ENCODE peak calls at places on chromosomes 4 and X, in four cellular contexts. I is H9, L is Karpas-422, B is breast epithelium. A is an unnamed sample.
A peak's percentile ranks its signal among the peaks of the same experiment; 100 is the strongest.

GRCh38 chr4:76091052-76091451 is 16.5 kb downstream of the ART3 start:
- DNase-seq in I (no peak), L (no peak), B (no peak), A (no peak)

GRCh38 chrX:17500145-17500579 is 125.2 kb downstream of the NHS start:
- DNase-seq in I (no peak), L (no peak), B (no peak), A (no peak)

GRCh38 chr4:67522851-67523671 is 22.2 kb downstream of the CENPC start:
- DNase-seq in I (no peak), L (no peak), B (no peak), A (no peak)

GRCh38 chr4:5693871-5694270 is 14.5 kb downstream of the EVC2 start:
- DNase-seq in I (no peak), L (no peak), B (no peak), A (no peak)

GRCh38 chrX:19697416-19697815 is 182.1 kb upstream of the MAP3K15 start:
- DNase-seq in I (no peak), L (no peak), B (no peak), A (no peak)

GRCh38 chr4:154982187-154983047 is 201.3 kb downstream of the RBM46 start:
- DNase-seq in I (peak; percentile 79), L (peak; percentile 88), B (peak; percentile 27), A (peak; percentile 24)

GRCh38 chrX:136159615-136160025 is 12.3 kb downstream of the FHL1 start:
- DNase-seq in I (no peak), L (no peak), B (no peak), A (no peak)

GRCh38 chr4:53060278-53060677 is 198.2 kb downstream of the RASL11B start:
- DNase-seq in I (no peak), L (no peak), B (no peak), A (no peak)

GRCh38 chr4:53616219-53616618 is 24.9 kb upstream of the LNX1 start:
- DNase-seq in I (no peak), L (no peak), B (no peak), A (no peak)

GRCh38 chr4:10105421-10105820 is 11.2 kb downstream of the WDR1 start:
- DNase-seq in I (no peak), L (no peak), B (no peak), A (no peak)

GRCh38 chr4:6198768-6199343 is 1.5 kb downstream of the JAKMIP1 start:
- DNase-seq in I (peak; percentile 92), L (no peak), B (no peak), A (no peak)

GRCh38 chr4:25966171-25966570 is 52.2 kb downstream of the SMIM20 start:
- DNase-seq in I (no peak), L (no peak), B (no peak), A (no peak)

GRCh38 chr4:156109943-156110925 is 156.6 kb upstream of the CTSO start:
- DNase-seq in I (peak; percentile 49), L (peak; percentile 69), B (no peak), A (peak; percentile 50)

GRCh38 chrX:153768311-153769157 is 4.5 kb downstream of the PLXNB3 start:
- DNase-seq in I (peak; percentile 28), L (no peak), B (no peak), A (peak; percentile 11)

GRCh38 chr4:37480509-37480908 is 205.7 kb downstream of the RELL1 start:
- DNase-seq in I (no peak), L (no peak), B (no peak), A (no peak)

GRCh38 chr4:113292371-113293042 is 243.1 kb downstream of the ANK2 start:
- DNase-seq in I (peak; percentile 88), L (no peak), B (no peak), A (peak; percentile 84)

GRCh38 chrX:70096052-70096451 is 33.8 kb downstream of the OTUD6A start:
- DNase-seq in I (peak; percentile 30), L (no peak), B (no peak), A (no peak)

GRCh38 chr4:104451573-104451972 is 43.1 kb downstream of the CXXC4 start:
- DNase-seq in I (no peak), L (no peak), B (no peak), A (no peak)

GRCh38 chr4:64713256-64713840 is 304.1 kb upstream of the TECRL start:
- DNase-seq in I (no peak), L (peak; percentile 75), B (no peak), A (no peak)

GRCh38 chrX:120242807-120243206 is 7.8 kb upstream of the ZBTB33 start:
- DNase-seq in I (no peak), L (no peak), B (no peak), A (no peak)

GRCh38 chr4:165723051-165723805 is 149.8 kb upstream of the TLL1 start:
- DNase-seq in I (no peak), L (no peak), B (no peak), A (no peak)

GRCh38 chr4:168503652-168504362 is 7.0 kb downstream of the PALLD start:
- DNase-seq in I (no peak), L (no peak), B (no peak), A (no peak)

GRCh38 chr4:129218355-129218754 is 122.4 kb downstream of the C4orf33 start:
- DNase-seq in I (no peak), L (peak; percentile 69), B (no peak), A (no peak)

GRCh38 chrX:2638279-2638678 is 52.8 kb upstream of the CD99 start:
- DNase-seq in I (no peak), L (no peak), B (no peak), A (no peak)

GRCh38 chrX:64580605-64581004 is 185.4 kb upstream of the MTMR8 start:
- DNase-seq in I (no peak), L (no peak), B (no peak), A (no peak)

GRCh38 chr4:109067509-109068205 is 234.8 kb downstream of the COL25A1 start:
- DNase-seq in I (no peak), L (no peak), B (no peak), A (no peak)

GRCh38 chr4:120672558-120673147 is 249.9 kb downstream of the PRDM5 start:
- DNase-seq in I (peak; percentile 41), L (no peak), B (no peak), A (no peak)

GRCh38 chr4:116603096-116603495 is 482.3 kb downstream of the TRAM1L1 start:
- DNase-seq in I (no peak), L (no peak), B (no peak), A (no peak)

GRCh38 chr4:158624889-158625478 is 46.7 kb downstream of the C4orf46 start:
- DNase-seq in I (peak; percentile 26), L (peak; percentile 87), B (no peak), A (peak; percentile 63)

GRCh38 chrX:69150294-69150960 is 14.8 kb downstream of the PJA1 start:
- DNase-seq in I (no peak), L (no peak), B (no peak), A (peak; percentile 35)

GRCh38 chr4:142160509-142160908 is 524.1 kb downstream of the IL15 start:
- DNase-seq in I (no peak), L (no peak), B (no peak), A (no peak)

GRCh38 chrX:3743821-3744439 is 30.5 kb upstream of the PRKX start:
- DNase-seq in I (no peak), L (no peak), B (no peak), A (no peak)

GRCh38 chr4:38673109-38673978 is 9.3 kb downstream of the KLF3 start:
- DNase-seq in I (peak; percentile 46), L (no peak), B (no peak), A (no peak)

GRCh38 chr4:38676986-38677385 is 13.0 kb downstream of the KLF3 start:
- DNase-seq in I (no peak), L (no peak), B (no peak), A (no peak)

GRCh38 chr4:38672247-38673071 is 8.5 kb downstream of the KLF3 start:
- DNase-seq in I (peak; percentile 39), L (no peak), B (no peak), A (peak; percentile 68)

GRCh38 chr4:38675167-38676121 is 11.4 kb downstream of the KLF3 start:
- DNase-seq in I (peak; percentile 72), L (peak; percentile 92), B (peak; percentile 64), A (peak; percentile 82)

GRCh38 chr4:38674206-38675144 is 10.5 kb downstream of the KLF3 start:
- DNase-seq in I (no peak), L (peak; percentile 34), B (no peak), A (peak; percentile 44)
- H3K4me1 ChIP-seq in I (peaks cover 19% of the 10 kb centered on the region), L (no peaks in the 10 kb centered on the region), B (peaks cover 55% of the 10 kb centered on the region), A (peaks cover 42% of the 10 kb centered on the region)

DNA sequence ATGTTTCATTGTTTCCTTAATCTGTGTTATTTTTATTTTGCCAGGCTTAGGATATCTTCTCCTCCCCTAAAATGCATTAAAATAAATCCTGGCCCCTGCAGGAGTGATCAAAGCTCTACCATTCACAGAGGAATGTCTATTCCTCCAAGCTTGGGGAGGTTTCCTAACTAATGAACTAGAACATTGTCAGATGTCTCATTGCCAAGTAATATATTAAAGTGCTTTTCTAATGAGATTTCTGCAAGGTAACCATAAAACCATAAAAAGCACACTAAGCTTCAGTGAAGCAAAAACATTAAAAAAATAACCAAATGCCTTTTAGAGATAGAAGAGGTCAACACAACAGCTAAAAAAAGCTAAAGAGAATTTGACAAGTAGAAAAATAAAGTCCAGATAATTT is 34.8 kb downstream of the IGFBP7 start:
- DNase-seq in I (no peak), L (no peak), B (no peak), A (no peak)
- H3K4me1 ChIP-seq in I (peaks cover 9% of the 10 kb centered on the region), L (no peaks in the 10 kb centered on the region), B (no peaks in the 10 kb centered on the region), A (no peaks in the 10 kb centered on the region)

GRCh38 chrX:142884853-142885252 is 140.9 kb upstream of the SPANXN4 start:
- DNase-seq in I (no peak), L (no peak), B (no peak), A (no peak)
- H3K4me1 ChIP-seq in I (no peaks in the 10 kb centered on the region), L (no peaks in the 10 kb centered on the region), B (no peaks in the 10 kb centered on the region), A (no peaks in the 10 kb centered on the region)

GRCh38 chrX:78104447-78105176 is 564 bp downstream of the PGK1 start:
- DNase-seq in I (no peak), L (peak; percentile 87), B (peak; percentile 23), A (peak; percentile 53)

GRCh38 chrX:78106651-78106986 is 2.6 kb downstream of the PGK1 start:
- DNase-seq in I (no peak), L (no peak), B (no peak), A (no peak)

GRCh38 chrX:78103001-78103634 is 930 bp upstream of the PGK1 start:
- DNase-seq in I (no peak), L (no peak), B (no peak), A (no peak)

GRCh38 chrX:78103656-78104446 is at the start of gene PGK1:
- DNase-seq in I (peak; percentile 96), L (peak; percentile 97), B (peak; percentile 94), A (peak; percentile 98)

DNA sequence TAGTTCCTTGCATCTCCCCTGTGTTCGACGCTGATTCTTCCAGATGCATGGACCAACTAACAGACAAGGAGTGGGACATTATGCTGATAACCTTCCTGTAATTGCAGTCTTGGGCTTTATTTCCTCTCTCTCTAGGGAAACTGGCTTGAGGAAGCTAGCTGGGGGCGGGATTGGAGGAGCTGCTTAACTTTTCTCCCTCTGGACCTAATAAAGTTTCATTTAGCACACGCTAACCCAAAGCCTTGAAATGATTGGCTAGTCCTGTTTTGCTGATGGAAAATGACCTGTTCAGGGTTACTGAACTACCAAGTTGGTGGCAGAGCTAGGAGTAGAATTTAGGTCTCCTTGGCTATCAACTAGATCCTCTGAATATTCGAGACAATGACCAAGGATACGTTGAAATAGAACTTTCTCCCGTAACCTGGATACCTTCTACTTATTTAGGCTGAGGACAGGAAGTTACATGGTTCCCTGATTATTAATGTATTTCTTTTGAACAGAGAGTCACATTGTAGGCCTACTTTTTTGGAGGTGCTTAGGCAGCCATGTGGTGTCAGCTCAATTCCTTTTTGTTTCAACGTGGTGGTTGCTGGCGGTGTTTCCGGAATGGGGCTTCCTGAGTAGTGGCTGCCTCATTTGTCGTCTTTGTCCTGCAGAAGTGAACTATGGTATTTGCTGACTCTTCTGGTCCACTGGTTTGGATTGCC is 2.0 kb downstream of the PGK1 start:
- DNase-seq in I (no peak), L (no peak), B (no peak), A (peak; percentile 26)
- H3K4me1 ChIP-seq in I (no peaks in the 10 kb centered on the region), L (peaks cover 45% of the 10 kb centered on the region), B (peaks cover 3% of the 10 kb centered on the region), A (peaks cover 37% of the 10 kb centered on the region)